ENCODE peak calls at places on chromosomes 3 and 15, in four cellular contexts. One of them, this sample, is unnamed.

GRCh38 chr3:115851571-115851970 is 228.3 kb downstream of the GAP43 start:
- DNase-seq in fibroblast of the aortic adventitia: no peak
- DNase-seq in colonic mucosa: no peak
- DNase-seq in mucosa of descending colon: no peak
- DNase-seq in this sample: no peak

GRCh38 chr3:46646700-46647099 is 34.4 kb downstream of the FAM240A start:
- DNase-seq in fibroblast of the aortic adventitia: peak; percentile 44
- DNase-seq in colonic mucosa: no peak
- DNase-seq in mucosa of descending colon: no peak
- DNase-seq in this sample: peak; percentile 10

GRCh38 chr15:41892621-41893421 is 1.0 kb downstream of the SPTBN5 start:
- DNase-seq in fibroblast of the aortic adventitia: no peak
- DNase-seq in colonic mucosa: peak; percentile 59
- DNase-seq in mucosa of descending colon: peak; percentile 76
- DNase-seq in this sample: no peak

GRCh38 chr3:158405507-158405906 is 165.5 kb upstream of the MLF1 start:
- DNase-seq in fibroblast of the aortic adventitia: no peak
- DNase-seq in colonic mucosa: no peak
- DNase-seq in mucosa of descending colon: no peak
- DNase-seq in this sample: no peak

GRCh38 chr3:169666501-169667379 is 3.2 kb upstream of the MECOM start:
- DNase-seq in fibroblast of the aortic adventitia: no peak
- DNase-seq in colonic mucosa: no peak
- DNase-seq in mucosa of descending colon: peak; percentile 38
- DNase-seq in this sample: peak; percentile 32

GRCh38 chr15:37698679-37699078 is 235.8 kb upstream of the TMCO5A start:
- DNase-seq in fibroblast of the aortic adventitia: no peak
- DNase-seq in colonic mucosa: no peak
- DNase-seq in mucosa of descending colon: no peak
- DNase-seq in this sample: no peak

GRCh38 chr3:13480340-13481318 is 523 bp downstream of the HDAC11 start:
- DNase-seq in fibroblast of the aortic adventitia: peak; percentile 13
- DNase-seq in colonic mucosa: peak; percentile 47
- DNase-seq in mucosa of descending colon: peak; percentile 71
- DNase-seq in this sample: no peak

GRCh38 chr3:123318374-123318773 is 116.6 kb downstream of the SEC22A start:
- DNase-seq in fibroblast of the aortic adventitia: no peak
- DNase-seq in colonic mucosa: no peak
- DNase-seq in mucosa of descending colon: no peak
- DNase-seq in this sample: no peak

GRCh38 chr15:95558131-95558530 is 772.4 kb upstream of the NR2F2 start:
- DNase-seq in fibroblast of the aortic adventitia: no peak
- DNase-seq in colonic mucosa: no peak
- DNase-seq in mucosa of descending colon: no peak
- DNase-seq in this sample: peak; percentile 47

GRCh38 chr3:38634133-38634532 is 15.4 kb downstream of the SCN5A start:
- DNase-seq in fibroblast of the aortic adventitia: no peak
- DNase-seq in colonic mucosa: no peak
- DNase-seq in mucosa of descending colon: no peak
- DNase-seq in this sample: peak; percentile 40

GRCh38 chr3:34024447-34025240 is 226.2 kb downstream of the PDCD6IP start:
- DNase-seq in fibroblast of the aortic adventitia: no peak
- DNase-seq in colonic mucosa: no peak
- DNase-seq in mucosa of descending colon: no peak
- DNase-seq in this sample: no peak

DNA sequence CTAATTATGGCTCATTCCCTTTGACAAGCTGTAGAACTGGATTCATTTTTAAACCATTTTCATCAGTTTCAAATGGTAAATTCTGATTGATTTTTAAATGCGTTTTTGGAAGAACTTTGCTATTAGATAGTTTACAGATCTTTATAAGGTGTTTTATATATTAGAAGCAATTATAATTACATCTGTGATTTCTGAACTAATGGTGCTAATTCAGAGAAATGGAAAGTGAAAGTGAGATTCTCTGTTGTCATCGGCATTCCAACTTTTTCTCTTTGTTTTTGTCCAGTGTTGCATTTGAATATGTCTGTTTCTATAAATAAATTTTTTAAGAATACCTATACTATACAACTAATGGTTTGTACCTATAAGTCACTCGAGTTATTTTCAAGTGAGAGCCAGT is 62.7 kb downstream of the PXYLP1 start:
- DNase-seq in fibroblast of the aortic adventitia: no peak
- DNase-seq in colonic mucosa: no peak
- DNase-seq in mucosa of descending colon: no peak
- DNase-seq in this sample: peak; percentile 29
- H3K4me3 ChIP-seq in fibroblast of the aortic adventitia: peak overlapping the region; percentile 48
- H3K4me3 ChIP-seq in colonic mucosa: no peak overlapping the region
- H3K4me3 ChIP-seq in mucosa of descending colon: no peak overlapping the region
- H3K4me3 ChIP-seq in this sample: no peak overlapping the region

GRCh38 chr15:68431792-68432401 is at the start of gene ITGA11:
- DNase-seq in fibroblast of the aortic adventitia: peak; percentile 54
- DNase-seq in colonic mucosa: peak; percentile 57
- DNase-seq in mucosa of descending colon: peak; percentile 62
- DNase-seq in this sample: peak; percentile 51
- H3K4me3 ChIP-seq in fibroblast of the aortic adventitia: peak within 1 kb of the TSS; percentile 84
- H3K4me3 ChIP-seq in colonic mucosa: peak within 1 kb of the TSS; percentile 28
- H3K4me3 ChIP-seq in mucosa of descending colon: no peak within 1 kb of the TSS
- H3K4me3 ChIP-seq in this sample: peak within 1 kb of the TSS; percentile 55

GRCh38 chr3:168088106-168088722 is 7.5 kb downstream of the GOLIM4 start:
- DNase-seq in fibroblast of the aortic adventitia: no peak
- DNase-seq in colonic mucosa: peak; percentile 61
- DNase-seq in mucosa of descending colon: no peak
- DNase-seq in this sample: no peak
- H3K4me3 ChIP-seq in fibroblast of the aortic adventitia: no peak overlapping the region
- H3K4me3 ChIP-seq in colonic mucosa: no peak overlapping the region
- H3K4me3 ChIP-seq in mucosa of descending colon: no peak overlapping the region
- H3K4me3 ChIP-seq in this sample: no peak overlapping the region

DNA sequence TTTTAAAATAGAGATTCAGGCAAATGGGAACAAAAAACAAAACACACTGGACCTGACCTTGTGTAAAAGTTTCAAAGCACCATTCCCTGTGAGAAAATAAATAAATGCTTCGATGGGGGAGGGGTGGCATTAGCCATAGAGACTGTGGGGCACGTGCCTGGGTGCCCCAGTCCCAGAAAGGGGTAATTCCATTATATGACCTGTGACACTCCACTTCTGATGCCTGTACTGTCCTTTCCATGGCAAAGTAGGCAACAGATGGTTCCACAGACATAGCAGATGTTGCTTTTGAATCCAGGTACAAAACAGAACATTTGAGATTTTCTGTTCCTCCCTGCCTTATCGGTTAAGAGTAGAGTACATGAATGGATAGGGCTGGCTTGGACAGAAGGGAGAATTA is 3.9 kb downstream of the PHLDB2 start:
- DNase-seq in fibroblast of the aortic adventitia: no peak
- DNase-seq in colonic mucosa: no peak
- DNase-seq in mucosa of descending colon: no peak
- DNase-seq in this sample: no peak
- H3K4me3 ChIP-seq in fibroblast of the aortic adventitia: peak overlapping the region; percentile 38
- H3K4me3 ChIP-seq in colonic mucosa: no peak overlapping the region
- H3K4me3 ChIP-seq in mucosa of descending colon: no peak overlapping the region
- H3K4me3 ChIP-seq in this sample: no peak overlapping the region

GRCh38 chr3:73719413-73719831 is 94.7 kb upstream of the PDZRN3 start:
- DNase-seq in fibroblast of the aortic adventitia: peak; percentile 72
- DNase-seq in colonic mucosa: no peak
- DNase-seq in mucosa of descending colon: no peak
- DNase-seq in this sample: peak; percentile 65
- H3K4me3 ChIP-seq in fibroblast of the aortic adventitia: peak overlapping the region; percentile 29
- H3K4me3 ChIP-seq in colonic mucosa: no peak overlapping the region
- H3K4me3 ChIP-seq in mucosa of descending colon: no peak overlapping the region
- H3K4me3 ChIP-seq in this sample: no peak overlapping the region

GRCh38 chr15:74842581-74843444 is at the start of gene ULK3:
- DNase-seq in fibroblast of the aortic adventitia: peak; percentile 76
- DNase-seq in colonic mucosa: peak; percentile 92
- DNase-seq in mucosa of descending colon: peak; percentile 95
- DNase-seq in this sample: peak; percentile 81

GRCh38 chr15:74843891-74844299 is 939 bp upstream of the ULK3 start:
- DNase-seq in fibroblast of the aortic adventitia: no peak
- DNase-seq in colonic mucosa: no peak
- DNase-seq in mucosa of descending colon: no peak
- DNase-seq in this sample: no peak

GRCh38 chr15:74840851-74841760 is 1.9 kb downstream of the ULK3 start:
- DNase-seq in fibroblast of the aortic adventitia: no peak
- DNase-seq in colonic mucosa: no peak
- DNase-seq in mucosa of descending colon: no peak
- DNase-seq in this sample: no peak

GRCh38 chr15:74843445-74843828 is 481 bp upstream of the ULK3 start:
- DNase-seq in fibroblast of the aortic adventitia: no peak
- DNase-seq in colonic mucosa: no peak
- DNase-seq in mucosa of descending colon: no peak
- DNase-seq in this sample: no peak

DNA sequence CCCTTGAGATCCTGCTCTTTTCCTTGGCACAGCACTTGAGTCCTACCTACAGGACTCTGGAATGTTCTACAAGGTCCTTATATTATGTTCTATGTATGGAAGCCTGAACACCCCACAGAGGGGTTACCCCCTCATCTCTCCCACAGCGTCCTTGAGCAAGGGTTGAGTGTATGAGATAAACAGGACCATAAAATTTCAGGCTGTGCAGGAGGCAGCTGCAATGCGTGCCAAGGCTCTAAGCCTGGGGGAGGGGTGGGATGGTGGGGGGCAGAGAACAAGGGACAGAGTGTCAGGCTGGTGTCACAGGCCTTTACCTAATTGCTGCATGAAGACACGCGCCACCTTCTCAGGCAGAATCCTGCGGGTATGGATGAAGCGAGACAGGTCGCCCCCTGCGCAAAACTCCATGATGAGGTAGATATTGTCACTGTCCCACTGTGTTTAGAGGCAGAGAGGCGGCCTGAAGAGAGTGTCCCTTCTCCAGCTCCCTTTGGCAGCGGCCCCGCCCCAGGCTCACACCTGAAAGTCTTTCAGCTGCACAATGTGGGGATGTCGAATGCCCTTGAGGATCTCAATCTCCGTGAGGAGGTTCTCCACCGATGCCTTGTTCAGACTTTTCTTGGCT is 1.1 kb downstream of the ULK3 start:
- DNase-seq in fibroblast of the aortic adventitia: no peak
- DNase-seq in colonic mucosa: peak; percentile 50
- DNase-seq in mucosa of descending colon: peak; percentile 64
- DNase-seq in this sample: no peak
- H3K4me3 ChIP-seq in fibroblast of the aortic adventitia: peak overlapping the region; percentile 76
- H3K4me3 ChIP-seq in colonic mucosa: peak overlapping the region; percentile 90
- H3K4me3 ChIP-seq in mucosa of descending colon: no peak overlapping the region
- H3K4me3 ChIP-seq in this sample: peak overlapping the region; percentile 88

DNA sequence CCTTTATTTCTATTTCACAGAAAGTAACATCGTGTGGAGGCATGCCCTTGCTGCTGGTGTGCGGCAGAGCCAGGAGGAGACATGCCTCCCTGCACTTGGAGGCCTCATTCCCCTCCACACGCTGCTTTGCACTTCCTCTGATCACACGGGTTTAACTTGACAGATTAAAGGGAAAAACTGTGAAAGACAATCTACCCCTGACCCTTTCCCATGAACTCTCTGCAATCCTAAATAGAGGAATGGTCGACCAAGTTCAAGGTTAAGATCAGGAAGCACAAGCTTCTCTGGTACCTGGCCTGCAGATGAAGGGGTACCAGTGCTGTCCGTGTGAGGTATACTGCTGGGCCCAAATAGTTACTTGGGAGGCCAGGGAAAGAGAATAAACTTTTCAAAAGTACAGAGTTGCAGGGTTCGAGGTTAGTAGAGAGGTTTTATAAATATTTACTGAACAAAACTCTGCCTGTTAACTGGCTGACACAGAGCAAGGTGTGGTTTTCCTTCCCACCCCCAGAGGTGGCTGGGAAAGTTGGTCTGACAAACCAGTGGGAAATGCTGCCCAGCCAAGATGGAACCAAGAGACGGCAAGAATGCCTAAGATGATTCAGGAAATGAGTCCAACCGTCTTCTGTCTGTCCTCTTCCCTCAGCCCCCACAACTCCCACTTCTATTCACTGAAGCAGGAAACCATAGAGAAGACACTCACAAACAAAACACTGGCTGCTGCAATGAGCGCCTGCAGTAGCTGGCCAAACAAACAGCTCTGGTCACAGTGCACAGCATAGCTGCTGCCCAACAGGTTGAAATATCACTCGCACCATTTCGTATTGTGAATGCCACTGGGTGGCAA is 79.6 kb downstream of the IGF2BP2 start:
- DNase-seq in fibroblast of the aortic adventitia: peak; percentile 48
- DNase-seq in colonic mucosa: peak; percentile 59
- DNase-seq in mucosa of descending colon: no peak
- DNase-seq in this sample: peak; percentile 92
- H3K4me3 ChIP-seq in fibroblast of the aortic adventitia: no peak overlapping the region
- H3K4me3 ChIP-seq in colonic mucosa: no peak overlapping the region
- H3K4me3 ChIP-seq in mucosa of descending colon: no peak overlapping the region
- H3K4me3 ChIP-seq in this sample: no peak overlapping the region

DNA sequence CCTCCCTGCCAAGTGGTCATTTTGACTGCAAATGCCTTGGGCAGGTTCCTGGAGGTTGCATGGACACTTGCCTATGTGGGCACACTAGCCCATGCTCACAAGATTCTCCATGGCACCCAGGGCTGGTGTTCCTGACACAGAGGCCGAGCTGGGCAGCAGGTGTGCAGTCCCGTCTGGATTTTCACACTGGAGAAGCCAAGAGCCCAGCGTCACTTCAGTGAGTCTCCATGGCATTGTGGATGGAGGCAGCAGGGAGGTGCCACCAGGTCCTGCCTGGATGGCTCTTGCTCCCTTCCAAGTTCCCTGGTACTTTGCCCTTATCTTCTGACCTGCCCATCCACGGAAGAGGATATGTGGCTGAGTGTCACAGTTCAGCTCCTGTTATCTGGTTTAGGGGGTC is 63.7 kb upstream of the PLCL2 start:
- DNase-seq in fibroblast of the aortic adventitia: no peak
- DNase-seq in colonic mucosa: no peak
- DNase-seq in mucosa of descending colon: no peak
- DNase-seq in this sample: no peak
- H3K4me3 ChIP-seq in fibroblast of the aortic adventitia: no peak overlapping the region
- H3K4me3 ChIP-seq in colonic mucosa: no peak overlapping the region
- H3K4me3 ChIP-seq in mucosa of descending colon: no peak overlapping the region
- H3K4me3 ChIP-seq in this sample: no peak overlapping the region

GRCh38 chr3:179098388-179099077 is 26.9 kb upstream of the ZMAT3 start:
- DNase-seq in fibroblast of the aortic adventitia: peak; percentile 34
- DNase-seq in colonic mucosa: no peak
- DNase-seq in mucosa of descending colon: no peak
- DNase-seq in this sample: peak; percentile 74
- H3K4me3 ChIP-seq in fibroblast of the aortic adventitia: no peak overlapping the region
- H3K4me3 ChIP-seq in colonic mucosa: no peak overlapping the region
- H3K4me3 ChIP-seq in mucosa of descending colon: no peak overlapping the region
- H3K4me3 ChIP-seq in this sample: no peak overlapping the region

This sample was measured in astrocyte of the spinal cord.